ENCODE peak calls at places on chromosome 5, in seven cellular contexts. C is tibial nerve; Y is nephron progenitor cell; F is endothelial cell; K is fibroblast of lung; W is activated CD8-positive, alpha-beta T cell treated with anti-CD3 and anti-CD28 coated beads for 36 hours; Q is GM13976. X is an unnamed sample.

GRCh38 chr5:28500511-28500910 is 1462.1 kb upstream of the CDH9 start:
- DNase-seq in C (no peak), K (no peak), Y (no peak), W (no peak), F (no peak), Q (no peak), X (no peak)

GRCh38 chr5:137565450-137565849 is 66.3 kb upstream of the SPOCK1 start:
- DNase-seq in Y (no peak), F (no peak), C (no peak), W (no peak), Q (no peak), K (peak), X (no peak)

GRCh38 chr5:161403121-161403520 is 143.4 kb downstream of the GABRB2 start:
- DNase-seq in Y (no peak), Q (no peak), F (no peak), K (no peak), C (no peak), W (no peak), X (no peak)

GRCh38 chr5:96652769-96653455 is 9.3 kb upstream of the CAST start:
- DNase-seq in Y (no peak), C (no peak), Q (no peak), K (peak), F (no peak), W (no peak), X (no peak)

GRCh38 chr5:129246088-129246487 is 151.5 kb downstream of the ISOC1 start:
- DNase-seq in K (no peak), Q (no peak), W (no peak), F (no peak), C (no peak), Y (no peak), X (no peak)

GRCh38 chr5:180161420-180162303 is 47.3 kb downstream of the RASGEF1C start:
- DNase-seq in C (no peak), Y (no peak), F (no peak), K (no peak), W (no peak), Q (peak), X (no peak)

GRCh38 chr5:134784241-134784920 is 25.8 kb downstream of the DDX46 start:
- DNase-seq in Y (no peak), W (no peak), F (no peak), C (no peak), Q (no peak), K (no peak), X (no peak)

GRCh38 chr5:149072791-149073190 is 9.9 kb upstream of the SH3TC2 start:
- DNase-seq in Q (no peak), F (no peak), C (no peak), K (no peak), Y (no peak), W (no peak), X (no peak)

GRCh38 chr5:172943283-172943841 is 15.9 kb upstream of the RPL26L1 start:
- DNase-seq in C (no peak), W (no peak), K (peak), Q (no peak), Y (peak), F (no peak), X (no peak)

DNA sequence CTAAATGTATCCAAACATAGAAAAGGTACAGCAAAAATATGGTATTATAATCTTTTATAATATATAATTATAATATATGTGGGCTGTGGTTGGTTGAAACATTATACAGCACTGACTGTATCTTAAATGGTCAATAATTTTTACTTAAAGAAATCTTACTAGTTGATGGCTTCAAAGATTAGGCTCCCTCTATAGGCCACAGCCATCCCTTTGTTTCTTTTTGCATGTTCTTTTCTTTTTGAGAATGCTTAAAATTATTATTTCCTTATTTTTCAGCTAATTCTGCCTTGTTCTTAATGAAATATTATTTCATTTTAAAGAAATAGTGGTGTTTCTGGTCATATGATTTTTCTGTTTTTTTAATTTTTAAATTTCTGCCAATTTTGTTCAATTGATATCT is 128.5 kb downstream of the MAST4 start:
- DNase-seq in Q (no peak), K (no peak), W (no peak), Y (no peak), F (no peak), C (no peak), X (no peak)
- TF ChIP-seq CTCF in Q (no peak), K (peak), W (peak), Y (peak), F (no peak), C (no peak), X (no peak)

GRCh38 chr5:169229342-169229892 is 71.5 kb downstream of the SLIT3 start:
- DNase-seq in Q (no peak), C (no peak), W (no peak), K (peak), F (no peak), Y (no peak), X (no peak)

GRCh38 chr5:169223595-169223953 is 77.4 kb downstream of the SLIT3 start:
- DNase-seq in Q (no peak), W (no peak), F (no peak), K (peak), Y (no peak), C (no peak), X (no peak)

GRCh38 chr5:169222934-169223594 is 77.9 kb downstream of the SLIT3 start:
- DNase-seq in K (peak), Q (no peak), Y (no peak), W (no peak), C (no peak), F (no peak), X (no peak)

GRCh38 chr5:169225830-169226356 is 75.0 kb downstream of the SLIT3 start:
- DNase-seq in Q (no peak), Y (no peak), K (no peak), C (no peak), F (no peak), W (no peak), X (no peak)

GRCh38 chr5:169226904-169227303 is 74.0 kb downstream of the SLIT3 start:
- DNase-seq in C (no peak), K (no peak), Y (no peak), Q (no peak), W (no peak), F (no peak), X (no peak)
- TF ChIP-seq CTCF in C (no peak), K (no peak), Y (no peak), Q (no peak), W (no peak), F (no peak), X (no peak)

DNA sequence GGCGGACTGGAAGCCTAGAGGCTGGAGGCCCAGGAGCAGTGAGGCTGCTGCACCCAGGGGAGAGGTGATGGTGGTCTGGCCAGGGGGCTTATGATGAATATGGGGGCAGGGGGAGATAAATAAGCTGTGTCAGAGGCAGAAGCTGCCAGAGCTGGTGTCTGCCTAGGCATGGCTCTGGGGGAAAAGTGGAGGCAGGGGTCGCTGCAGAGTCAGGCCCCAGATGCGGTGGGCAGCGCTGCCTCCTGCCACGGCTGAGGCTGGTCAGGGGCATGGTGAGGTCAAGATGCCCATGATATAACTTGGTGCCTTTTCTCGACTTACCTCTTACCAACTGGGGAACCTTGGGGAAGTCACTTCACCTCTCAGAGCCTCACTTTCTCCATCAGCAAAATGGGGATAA is 51.1 kb downstream of the NSG2 start:
- DNase-seq in Q (no peak), K (no peak), F (no peak), W (no peak), C (no peak), Y (no peak), X (no peak)
- TF ChIP-seq CTCF in Q (no peak), K (no peak), F (no peak), W (no peak), C (no peak), Y (no peak), X (no peak)

GRCh38 chr5:66830636-66831035 is 234.4 kb downstream of the MAST4 start:
- DNase-seq in Q (no peak), W (no peak), Y (no peak), C (no peak), K (peak), F (no peak), X (no peak)
- TF ChIP-seq CTCF in Q (no peak), W (no peak), Y (no peak), C (no peak), K (no peak), F (no peak), X (no peak)

GRCh38 chr5:35815089-35815936 is 41.4 kb upstream of the IL7R start:
- DNase-seq in Q (no peak), K (no peak), W (peak), C (no peak), Y (peak), F (peak), X (no peak)
- TF ChIP-seq CTCF in Q (peak), K (peak), W (peak), C (no peak), Y (peak), F (peak), X (peak)